ENCODE peak calls at places on chromosomes 2 and 18, in five cellular contexts. One of them, this sample, is unnamed.

GRCh38 chr2:216693414-216694100 is 1.8 kb downstream of the IGFBP5 start:
- DNase-seq in kidney: no peak
- DNase-seq in sigmoid colon: peak
- DNase-seq in GM13977: no peak
- DNase-seq in glutamatergic neuron: no peak
- DNase-seq in this sample: no peak

GRCh38 chr2:161369311-161369710 is 46.8 kb upstream of the TBR1 start:
- DNase-seq in kidney: no peak
- DNase-seq in sigmoid colon: no peak
- DNase-seq in GM13977: no peak
- DNase-seq in glutamatergic neuron: no peak
- DNase-seq in this sample: no peak

GRCh38 chr2:75528221-75528977 is 32.3 kb downstream of the EVA1A start:
- DNase-seq in kidney: no peak
- DNase-seq in sigmoid colon: no peak
- DNase-seq in GM13977: no peak
- DNase-seq in glutamatergic neuron: no peak
- DNase-seq in this sample: peak

GRCh38 chr2:26971911-26972786 is 1.7 kb downstream of the MAPRE3 start:
- DNase-seq in kidney: no peak
- DNase-seq in sigmoid colon: no peak
- DNase-seq in GM13977: no peak
- DNase-seq in glutamatergic neuron: no peak
- DNase-seq in this sample: no peak

GRCh38 chr18:75830848-75831247 is 403.3 kb upstream of the SMIM21 start:
- DNase-seq in kidney: no peak
- DNase-seq in sigmoid colon: no peak
- DNase-seq in GM13977: no peak
- DNase-seq in glutamatergic neuron: no peak
- DNase-seq in this sample: no peak

GRCh38 chr2:10028988-10029874 is 14.1 kb upstream of the KLF11 start:
- DNase-seq in kidney: peak
- DNase-seq in sigmoid colon: peak
- DNase-seq in GM13977: peak
- DNase-seq in glutamatergic neuron: no peak
- DNase-seq in this sample: no peak

GRCh38 chr2:233449071-233449901 is 95.0 kb downstream of the DGKD start:
- DNase-seq in kidney: peak
- DNase-seq in sigmoid colon: peak
- DNase-seq in GM13977: no peak
- DNase-seq in glutamatergic neuron: peak
- DNase-seq in this sample: peak

GRCh38 chr2:48178611-48179010 is 272.3 kb upstream of the FBXO11 start:
- DNase-seq in kidney: no peak
- DNase-seq in sigmoid colon: no peak
- DNase-seq in GM13977: no peak
- DNase-seq in glutamatergic neuron: no peak
- DNase-seq in this sample: no peak

GRCh38 chr18:43078485-43079092 is 36.9 kb downstream of the RIT2 start:
- DNase-seq in kidney: no peak
- DNase-seq in sigmoid colon: no peak
- DNase-seq in GM13977: no peak
- DNase-seq in glutamatergic neuron: no peak
- DNase-seq in this sample: no peak

GRCh38 chr18:55185391-55185790 is 226.1 kb upstream of the CCDC68 start:
- DNase-seq in kidney: no peak
- DNase-seq in sigmoid colon: no peak
- DNase-seq in GM13977: no peak
- DNase-seq in glutamatergic neuron: no peak
- DNase-seq in this sample: no peak

GRCh38 chr2:154125900-154126299 is 254.2 kb downstream of the GALNT13 start:
- DNase-seq in kidney: no peak
- DNase-seq in sigmoid colon: no peak
- DNase-seq in GM13977: no peak
- DNase-seq in glutamatergic neuron: no peak
- DNase-seq in this sample: no peak

GRCh38 chr18:23856466-23857175 is 157.9 kb upstream of the TTC39C start:
- DNase-seq in kidney: no peak
- DNase-seq in sigmoid colon: no peak
- DNase-seq in GM13977: no peak
- DNase-seq in glutamatergic neuron: no peak
- DNase-seq in this sample: no peak

GRCh38 chr18:24703316-24703715 is 242.9 kb downstream of the HRH4 start:
- DNase-seq in kidney: no peak
- DNase-seq in sigmoid colon: no peak
- DNase-seq in GM13977: no peak
- DNase-seq in glutamatergic neuron: no peak
- DNase-seq in this sample: no peak

GRCh38 chr2:28658369-28658768 is 93.3 kb upstream of the PPP1CB start:
- DNase-seq in kidney: no peak
- DNase-seq in sigmoid colon: peak
- DNase-seq in GM13977: no peak
- DNase-seq in glutamatergic neuron: no peak
- DNase-seq in this sample: no peak

GRCh38 chr2:51084750-51085149 is 52.8 kb upstream of the NRXN1 start:
- DNase-seq in kidney: no peak
- DNase-seq in sigmoid colon: no peak
- DNase-seq in GM13977: no peak
- DNase-seq in glutamatergic neuron: no peak
- DNase-seq in this sample: no peak

GRCh38 chr2:143968360-143968759 is 551.6 kb downstream of the ZEB2 start:
- DNase-seq in kidney: no peak
- DNase-seq in sigmoid colon: no peak
- DNase-seq in GM13977: no peak
- DNase-seq in glutamatergic neuron: no peak
- DNase-seq in this sample: no peak

GRCh38 chr2:217935901-217936684 is 66.7 kb downstream of the TNS1 start:
- DNase-seq in kidney: peak
- DNase-seq in sigmoid colon: no peak
- DNase-seq in GM13977: no peak
- DNase-seq in glutamatergic neuron: no peak
- DNase-seq in this sample: no peak

GRCh38 chr2:204115288-204115687 is 178.7 kb downstream of the ICOS start:
- DNase-seq in kidney: no peak
- DNase-seq in sigmoid colon: no peak
- DNase-seq in GM13977: no peak
- DNase-seq in glutamatergic neuron: no peak
- DNase-seq in this sample: no peak

GRCh38 chr2:191835539-191836350 is 11.1 kb downstream of the CAVIN2 start:
- DNase-seq in kidney: no peak
- DNase-seq in sigmoid colon: no peak
- DNase-seq in GM13977: no peak
- DNase-seq in glutamatergic neuron: no peak
- DNase-seq in this sample: no peak

GRCh38 chr2:103367877-103368276 is 606.0 kb downstream of the TMEM182 start:
- DNase-seq in kidney: no peak
- DNase-seq in sigmoid colon: no peak
- DNase-seq in GM13977: no peak
- DNase-seq in glutamatergic neuron: no peak
- DNase-seq in this sample: no peak

GRCh38 chr18:79631096-79631507 is 48.5 kb upstream of the CTDP1 start:
- DNase-seq in kidney: no peak
- DNase-seq in sigmoid colon: peak
- DNase-seq in GM13977: no peak
- DNase-seq in glutamatergic neuron: no peak
- DNase-seq in this sample: no peak

GRCh38 chr2:160920791-160921303 is 239.4 kb upstream of the TANK start:
- DNase-seq in kidney: no peak
- DNase-seq in sigmoid colon: peak
- DNase-seq in GM13977: no peak
- DNase-seq in glutamatergic neuron: no peak
- DNase-seq in this sample: no peak

GRCh38 chr2:78977661-78978145 is 47.8 kb upstream of the REG3G start:
- DNase-seq in kidney: no peak
- DNase-seq in sigmoid colon: no peak
- DNase-seq in GM13977: peak
- DNase-seq in glutamatergic neuron: no peak
- DNase-seq in this sample: no peak

GRCh38 chr18:60327880-60328589 is 44.5 kb downstream of the MC4R start:
- DNase-seq in kidney: no peak
- DNase-seq in sigmoid colon: no peak
- DNase-seq in GM13977: no peak
- DNase-seq in glutamatergic neuron: no peak
- DNase-seq in this sample: no peak

GRCh38 chr2:191653669-191654402 is 24.1 kb upstream of the NABP1 start:
- DNase-seq in kidney: peak
- DNase-seq in sigmoid colon: no peak
- DNase-seq in GM13977: no peak
- DNase-seq in glutamatergic neuron: no peak
- DNase-seq in this sample: no peak

GRCh38 chr2:179860255-179861026 is 971 bp downstream of the ZNF385B start:
- DNase-seq in kidney: peak
- DNase-seq in sigmoid colon: peak
- DNase-seq in GM13977: peak
- DNase-seq in glutamatergic neuron: no peak
- DNase-seq in this sample: no peak

GRCh38 chr2:186827862-186828492 is 21.0 kb downstream of the ZSWIM2 start:
- DNase-seq in kidney: no peak
- DNase-seq in sigmoid colon: no peak
- DNase-seq in GM13977: no peak
- DNase-seq in glutamatergic neuron: no peak
- DNase-seq in this sample: no peak

GRCh38 chr2:227402321-227402720 is 14.6 kb upstream of the SCYGR1 start:
- DNase-seq in kidney: no peak
- DNase-seq in sigmoid colon: no peak
- DNase-seq in GM13977: no peak
- DNase-seq in glutamatergic neuron: no peak
- DNase-seq in this sample: no peak

GRCh38 chr2:227406177-227407031 is 18.7 kb upstream of the SCYGR1 start:
- DNase-seq in kidney: no peak
- DNase-seq in sigmoid colon: peak
- DNase-seq in GM13977: peak
- DNase-seq in glutamatergic neuron: peak
- DNase-seq in this sample: no peak

GRCh38 chr2:227402959-227403358 is 15.2 kb upstream of the SCYGR1 start:
- DNase-seq in kidney: no peak
- DNase-seq in sigmoid colon: no peak
- DNase-seq in GM13977: no peak
- DNase-seq in glutamatergic neuron: no peak
- DNase-seq in this sample: no peak

GRCh38 chr2:227407601-227408089 is 19.9 kb upstream of the SCYGR1 start:
- DNase-seq in kidney: peak
- DNase-seq in sigmoid colon: peak
- DNase-seq in GM13977: no peak
- DNase-seq in glutamatergic neuron: no peak
- DNase-seq in this sample: no peak

DNA sequence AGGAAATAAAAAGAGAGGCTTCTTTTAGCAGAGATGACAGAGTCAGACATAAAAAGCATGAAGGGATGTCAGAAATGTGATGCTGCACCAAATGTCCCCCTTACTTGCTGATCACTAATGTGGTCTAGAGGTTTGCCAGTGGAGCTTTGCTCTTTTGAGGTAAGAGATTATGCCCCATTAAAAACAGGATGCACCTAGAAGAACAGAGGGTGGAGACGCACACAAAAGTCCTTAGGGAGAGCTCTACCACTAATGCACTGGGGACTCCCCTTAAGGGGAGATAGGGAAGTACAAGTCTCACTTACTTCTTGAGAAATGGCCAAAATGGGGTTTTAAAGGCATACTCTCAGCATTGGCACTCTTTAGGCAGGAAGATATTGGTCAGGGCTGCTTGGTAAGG is 16.8 kb upstream of the SCYGR1 start:
- DNase-seq in kidney: no peak
- DNase-seq in sigmoid colon: no peak
- DNase-seq in GM13977: no peak
- DNase-seq in glutamatergic neuron: no peak
- DNase-seq in this sample: no peak
- TF ChIP-seq CTCF in kidney: no peak
- TF ChIP-seq CTCF in sigmoid colon: no peak
- TF ChIP-seq CTCF in GM13977: no peak
- TF ChIP-seq CTCF in glutamatergic neuron: no peak
- TF ChIP-seq CTCF in this sample: no peak

GRCh38 chr2:207530160-207531023 is 630 bp downstream of the CREB1 start:
- DNase-seq in kidney: peak
- DNase-seq in sigmoid colon: peak
- DNase-seq in GM13977: peak
- DNase-seq in glutamatergic neuron: peak
- DNase-seq in this sample: peak

GRCh38 chr2:207532676-207533075 is 2.9 kb downstream of the CREB1 start:
- DNase-seq in kidney: no peak
- DNase-seq in sigmoid colon: no peak
- DNase-seq in GM13977: no peak
- DNase-seq in glutamatergic neuron: no peak
- DNase-seq in this sample: no peak

GRCh38 chr2:207529330-207530159 is at the start of gene CREB1:
- DNase-seq in kidney: peak
- DNase-seq in sigmoid colon: peak
- DNase-seq in GM13977: peak
- DNase-seq in glutamatergic neuron: peak
- DNase-seq in this sample: peak

GRCh38 chr2:207531024-207531411 is 1.3 kb downstream of the CREB1 start:
- DNase-seq in kidney: no peak
- DNase-seq in sigmoid colon: no peak
- DNase-seq in GM13977: peak
- DNase-seq in glutamatergic neuron: no peak
- DNase-seq in this sample: no peak

DNA sequence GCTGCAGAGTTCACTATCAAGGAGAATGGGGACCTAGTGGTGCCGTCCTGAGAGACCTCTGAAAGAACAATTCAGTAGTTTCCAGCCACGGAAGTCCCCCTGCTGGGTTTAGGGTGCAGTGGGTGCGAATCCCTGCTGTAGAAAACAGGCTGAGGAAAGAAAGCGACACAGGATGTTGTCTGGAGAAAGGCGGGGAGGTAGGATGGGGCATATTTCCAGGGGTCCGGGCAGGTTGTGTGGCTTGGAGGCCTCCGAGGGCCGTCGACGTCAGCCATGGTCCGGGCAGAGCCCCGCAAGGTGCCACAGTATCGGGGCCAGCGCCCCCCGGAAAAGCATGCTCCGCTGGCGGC is 807 bp upstream of the CREB1 start:
- DNase-seq in kidney: no peak
- DNase-seq in sigmoid colon: peak
- DNase-seq in GM13977: peak
- DNase-seq in glutamatergic neuron: no peak
- DNase-seq in this sample: no peak
- TF ChIP-seq CTCF in kidney: no peak
- TF ChIP-seq CTCF in sigmoid colon: peak
- TF ChIP-seq CTCF in GM13977: no peak
- TF ChIP-seq CTCF in glutamatergic neuron: peak
- TF ChIP-seq CTCF in this sample: peak

GRCh38 chr18:57437782-57438668 is 2.9 kb downstream of the ONECUT2 start:
- DNase-seq in kidney: peak
- DNase-seq in sigmoid colon: no peak
- DNase-seq in GM13977: peak
- DNase-seq in glutamatergic neuron: peak
- DNase-seq in this sample: no peak
- TF ChIP-seq CTCF in kidney: peak
- TF ChIP-seq CTCF in sigmoid colon: peak
- TF ChIP-seq CTCF in GM13977: peak
- TF ChIP-seq CTCF in glutamatergic neuron: peak
- TF ChIP-seq CTCF in this sample: peak

GRCh38 chr2:44392338-44392943 is 30.7 kb downstream of the CAMKMT start:
- DNase-seq in kidney: no peak
- DNase-seq in sigmoid colon: no peak
- DNase-seq in GM13977: no peak
- DNase-seq in glutamatergic neuron: peak
- DNase-seq in this sample: no peak

GRCh38 chr2:44388877-44389276 is 27.1 kb downstream of the CAMKMT start:
- DNase-seq in kidney: peak
- DNase-seq in sigmoid colon: no peak
- DNase-seq in GM13977: no peak
- DNase-seq in glutamatergic neuron: peak
- DNase-seq in this sample: no peak

GRCh38 chr2:44389895-44390294 is 28.1 kb downstream of the CAMKMT start:
- DNase-seq in kidney: no peak
- DNase-seq in sigmoid colon: no peak
- DNase-seq in GM13977: no peak
- DNase-seq in glutamatergic neuron: no peak
- DNase-seq in this sample: no peak
- TF ChIP-seq CTCF in kidney: no peak
- TF ChIP-seq CTCF in sigmoid colon: no peak
- TF ChIP-seq CTCF in GM13977: no peak
- TF ChIP-seq CTCF in glutamatergic neuron: peak
- TF ChIP-seq CTCF in this sample: peak

This sample was measured in chondrocyte.